ENCODE peak calls at places on chromosomes 4 and X, in four cellular contexts. F, S, L and G are unnamed samples.

GRCh38 chr4:164212134-164212533 is 541.8 kb upstream of the SMIM31 start:
- DNase-seq in L (no peak), F (no peak), S (peak; percentile 74), G (no peak)

GRCh38 chrX:135596495-135596894 is 76.0 kb downstream of the INTS6L start:
- DNase-seq in F (peak; percentile 14), S (peak; percentile 1), L (no peak), G (no peak)

GRCh38 chr4:88007304-88008132 is at the start of gene PKD2:
- DNase-seq in S (peak; percentile 76), F (peak; percentile 91), L (no peak), G (no peak)

GRCh38 chr4:8819019-8819418 is 52.6 kb downstream of the HMX1 start:
- DNase-seq in S (no peak), F (no peak), L (no peak), G (no peak)

GRCh38 chr4:40721730-40722171 is 28.0 kb upstream of the NSUN7 start:
- DNase-seq in F (no peak), L (no peak), S (peak; percentile 73), G (no peak)

GRCh38 chr4:41573458-41574129 is 35.6 kb downstream of the LIMCH1 start:
- DNase-seq in L (no peak), F (no peak), S (peak; percentile 64), G (peak; percentile 88)

GRCh38 chrX:75623535-75623934 is 100.7 kb upstream of the ZDHHC15 start:
- DNase-seq in S (no peak), L (no peak), F (no peak), G (no peak)

GRCh38 chrX:95318882-95319281 is 1365.8 kb upstream of the DIAPH2 start:
- DNase-seq in F (no peak), S (no peak), L (no peak), G (no peak)

GRCh38 chr4:4248885-4249203 is 821 bp upstream of the TMEM128 start:
- DNase-seq in S (no peak), F (no peak), L (no peak), G (no peak)

GRCh38 chrX:119654112-119654531 is 38.8 kb downstream of the SEPTIN6 start:
- DNase-seq in F (peak; percentile 56), S (peak; percentile 50), L (no peak), G (peak; percentile 34)

GRCh38 chr4:20017439-20017838 is 234.3 kb upstream of the SLIT2 start:
- DNase-seq in F (no peak), L (no peak), S (no peak), G (peak; percentile 6)

GRCh38 chr4:83552085-83552484 is 16.2 kb downstream of the GPAT3 start:
- DNase-seq in F (no peak), L (no peak), S (peak; percentile 20), G (no peak)

GRCh38 chrX:96994088-96994487 is 110.4 kb downstream of the RPA4 start:
- DNase-seq in S (no peak), F (no peak), L (no peak), G (no peak)

GRCh38 chrX:76076124-76076523 is 96.7 kb upstream of the PBDC1 start:
- DNase-seq in L (no peak), S (no peak), F (no peak), G (no peak)

GRCh38 chr4:81468685-81469084 is 3.0 kb downstream of the RASGEF1B start:
- DNase-seq in F (no peak), L (no peak), S (no peak), G (no peak)
- H3K4me3 ChIP-seq in F (no peak overlapping the region), L (peak overlapping the region; percentile 89), S (no peak overlapping the region), G (no peak overlapping the region)

DNA sequence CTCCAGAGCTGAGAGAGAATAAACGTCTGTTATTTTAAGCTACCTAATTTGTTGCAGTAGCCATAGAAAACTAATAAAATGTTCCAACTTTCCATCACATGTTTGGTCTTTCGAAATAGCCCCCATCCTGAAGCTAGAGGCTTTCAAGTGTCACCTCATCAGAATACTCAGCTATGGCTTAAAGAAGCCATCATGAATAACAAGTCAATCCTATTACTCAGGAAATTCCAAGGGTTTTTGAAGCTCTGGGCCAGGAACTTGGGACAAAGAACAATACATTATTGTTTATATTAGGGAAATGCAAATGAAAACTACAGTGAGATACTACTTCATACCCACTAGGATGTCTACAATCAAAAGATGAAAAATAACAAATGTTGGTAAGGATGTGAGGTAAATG is 42.2 kb downstream of the TBCK start:
- DNase-seq in S (peak; percentile 59), L (no peak), F (no peak), G (peak; percentile 36)
- TF ChIP-seq CTCF in S (no peak), L (no peak), F (no peak), G (no peak)

GRCh38 chr4:140028676-140029407 is 125.1 kb downstream of the MAML3 start:
- DNase-seq in F (no peak), S (no peak), L (no peak), G (no peak)
- H3K4me3 ChIP-seq in F (no peak overlapping the region), S (no peak overlapping the region), L (no peak overlapping the region), G (no peak overlapping the region)

GRCh38 chrX:103774070-103774642 is 2.5 kb upstream of the PLP1 start:
- DNase-seq in F (no peak), L (no peak), S (peak; percentile 25), G (no peak)
- TF ChIP-seq CTCF in F (peak; percentile 54), L (no peak), S (peak; percentile 41), G (peak; percentile 64)

DNA sequence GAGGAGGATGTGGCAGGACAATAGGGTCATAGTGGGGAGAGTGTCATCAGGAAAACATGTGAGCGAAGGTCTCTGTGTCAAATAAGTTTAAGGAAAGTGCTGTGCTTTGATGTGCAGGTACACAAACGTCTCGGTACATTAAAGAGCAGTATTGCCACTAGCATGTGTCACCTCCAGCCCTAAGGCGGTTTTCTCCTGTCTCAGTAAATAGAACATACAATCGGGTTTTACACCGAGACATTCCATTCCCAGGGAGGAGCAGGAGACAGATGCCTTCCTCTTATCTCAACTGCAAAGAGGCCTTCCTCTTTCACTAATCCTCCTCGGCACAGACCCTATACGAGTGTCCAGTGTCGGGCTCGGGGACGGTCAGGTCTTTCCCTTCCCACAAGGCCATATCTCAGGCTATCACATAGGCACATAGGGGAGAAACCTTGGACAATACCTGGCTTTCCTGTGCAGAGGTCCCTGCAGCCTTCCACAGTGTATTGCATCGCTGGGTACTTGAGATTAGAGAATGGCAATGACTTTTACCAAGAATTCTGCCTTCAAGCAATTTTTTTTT is 684.5 kb downstream of the PDHA2 start:
- DNase-seq in S (no peak), L (no peak), F (no peak), G (no peak)
- H3K4me3 ChIP-seq in S (no peak overlapping the region), L (no peak overlapping the region), F (no peak overlapping the region), G (no peak overlapping the region)

DNA sequence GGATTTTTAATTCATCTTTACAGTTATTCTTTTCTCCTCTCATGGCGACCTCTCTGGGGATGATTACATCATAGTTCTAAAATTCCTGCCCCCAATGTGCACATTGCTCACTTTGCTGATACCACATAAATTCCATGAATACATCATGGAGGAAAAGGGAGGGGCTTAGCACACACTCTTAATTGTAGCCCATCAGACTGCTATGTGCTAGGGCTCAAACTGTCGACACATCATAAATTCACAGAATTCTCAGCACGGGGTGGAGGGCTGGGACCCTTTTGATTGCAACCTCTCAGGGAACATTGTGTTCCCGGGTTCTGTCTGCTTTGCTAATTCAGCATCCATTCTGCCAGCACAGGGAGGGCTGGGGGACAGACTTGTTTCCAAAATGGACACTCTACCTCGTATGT is 592.9 kb downstream of the BCOR start:
- DNase-seq in F (no peak), L (no peak), S (no peak), G (no peak)
- TF ChIP-seq CTCF in F (no peak), L (no peak), S (no peak), G (no peak)

GRCh38 chr4:102247041-102247440 is 98.2 kb downstream of the SLC39A8 start:
- DNase-seq in F (no peak), L (no peak), S (peak; percentile 73), G (no peak)
- H3K4me3 ChIP-seq in F (no peak overlapping the region), L (no peak overlapping the region), S (no peak overlapping the region), G (no peak overlapping the region)

GRCh38 chr4:81663368-81663767 is 191.7 kb upstream of the RASGEF1B start:
- DNase-seq in L (no peak), S (no peak), F (no peak), G (no peak)
- TF ChIP-seq CTCF in L (no peak), S (no peak), F (no peak), G (no peak)

GRCh38 chr4:80072607-80073361 is at the start of gene ANTXR2:
- DNase-seq in F (peak; percentile 94), S (peak; percentile 98), L (peak; percentile 33), G (no peak)
- H3K4me3 ChIP-seq in F (peak within 1 kb of the TSS; percentile 87), S (peak within 1 kb of the TSS; percentile 80), L (peak within 1 kb of the TSS; percentile 89), G (peak within 1 kb of the TSS; percentile 82)

DNA sequence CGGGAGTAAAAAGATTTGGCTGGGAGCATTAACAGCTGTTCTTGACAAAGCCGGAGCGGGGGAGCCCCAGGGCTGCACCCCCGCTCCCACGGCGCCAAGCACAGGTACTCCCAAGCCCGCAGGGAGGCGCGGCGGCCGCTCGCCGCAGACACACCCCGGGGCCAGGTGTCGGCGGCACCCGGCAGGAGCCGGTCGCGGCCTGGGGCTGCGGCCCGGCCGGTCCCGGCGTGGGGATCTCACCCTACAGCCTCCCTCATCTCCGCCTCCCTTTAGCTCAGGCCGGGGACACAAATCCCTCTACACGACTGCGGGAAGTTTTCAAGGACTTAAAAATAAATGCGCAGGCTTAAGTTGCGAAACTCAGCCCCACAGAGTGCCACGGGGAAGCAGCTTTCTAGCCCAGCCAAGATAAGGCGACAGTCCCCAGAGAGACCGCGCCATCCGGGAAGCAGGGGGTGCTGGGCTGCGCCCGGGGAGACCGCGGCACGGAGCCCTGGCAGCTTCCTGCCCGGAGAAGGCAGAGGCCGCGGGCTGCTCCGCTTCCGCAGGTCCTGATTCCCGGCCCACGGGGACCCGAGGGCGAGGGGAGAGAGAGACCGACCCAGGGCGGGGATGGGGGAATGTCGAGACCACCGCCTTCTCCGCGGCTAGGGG is 473 bp downstream of the SH3RF1 start:
- DNase-seq in F (peak; percentile 75), L (no peak), S (peak; percentile 43), G (no peak)
- TF ChIP-seq CTCF in F (peak; percentile 42), L (no peak), S (no peak), G (peak; percentile 2)